ENCODE peak calls at places on chromosomes 2 and 18, in eight cellular contexts. E, Z, P, G, K, S, A and C are unnamed samples.

GRCh38 chr18:65768379-65768778 is 17.6 kb downstream of the CDH7 start:
- DNase-seq in E (no peak), Z (no peak), P (no peak), G (no peak), K (no peak), S (no peak), A (no peak), C (no peak)

GRCh38 chr2:38898256-38898655 is 8.6 kb downstream of the ARHGEF33 start:
- DNase-seq in E (no peak), Z (no peak), P (no peak), G (no peak), K (no peak), S (no peak), A (no peak), C (no peak)

GRCh38 chr2:105744909-105745853 is at the start of gene NCK2:
- DNase-seq in E (no peak), Z (peak; percentile 12), P (peak; percentile 29), G (no peak), K (peak; percentile 34), S (no peak), A (no peak), C (no peak)

GRCh38 chr18:21815101-21815500 is 74.5 kb downstream of the MIB1 start:
- DNase-seq in E (no peak), Z (no peak), P (no peak), G (no peak), K (no peak), S (no peak), A (no peak), C (no peak)

GRCh38 chr2:207871911-207872310 is 102.2 kb upstream of the FZD5 start:
- DNase-seq in E (no peak), Z (no peak), P (no peak), G (no peak), K (no peak), S (no peak), A (no peak), C (no peak)

GRCh38 chr2:65300772-65301711 is 73.4 kb downstream of the ACTR2 start:
- DNase-seq in E (no peak), Z (peak; percentile 70), P (peak; percentile 89), G (no peak), K (peak; percentile 70), S (no peak), A (no peak), C (peak; percentile 28)

GRCh38 chr2:109242222-109242653 is 113.2 kb downstream of the SH3RF3 start:
- DNase-seq in E (peak; percentile 25), Z (no peak), P (no peak), G (no peak), K (no peak), S (no peak), A (peak; percentile 74), C (no peak)

GRCh38 chr2:226611196-226611943 is 188.2 kb downstream of the IRS1 start:
- DNase-seq in E (no peak), Z (no peak), P (no peak), G (no peak), K (no peak), S (no peak), A (no peak), C (no peak)

GRCh38 chr18:79928563-79928960 is 22.9 kb downstream of the SLC66A2 start:
- DNase-seq in E (no peak), Z (no peak), P (no peak), G (no peak), K (peak; percentile 5), S (no peak), A (peak; percentile 48), C (peak; percentile 5)

GRCh38 chr2:18514838-18515461 is 45.5 kb downstream of the RDH14 start:
- DNase-seq in E (no peak), Z (no peak), P (no peak), G (no peak), K (no peak), S (no peak), A (no peak), C (no peak)

GRCh38 chr2:238155761-238156694 is 2.7 kb upstream of the ERFE start:
- DNase-seq in E (no peak), Z (no peak), P (peak; percentile 29), G (no peak), K (no peak), S (no peak), A (no peak), C (no peak)

GRCh38 chr18:74351354-74351753 is 35.7 kb downstream of the C18orf63 start:
- DNase-seq in E (no peak), Z (no peak), P (peak; percentile 82), G (no peak), K (no peak), S (no peak), A (no peak), C (no peak)

GRCh38 chr2:223688094-223688835 is 86.1 kb upstream of the SCG2 start:
- DNase-seq in E (no peak), Z (no peak), P (no peak), G (no peak), K (no peak), S (no peak), A (no peak), C (peak; percentile 16)

GRCh38 chr2:204325468-204325867 is 219.8 kb upstream of the PARD3B start:
- DNase-seq in E (peak; percentile 52), Z (peak; percentile 49), P (peak; percentile 87), G (no peak), K (peak; percentile 64), S (no peak), A (peak; percentile 87), C (peak; percentile 52)

GRCh38 chr2:171134624-171135230 is 26.0 kb downstream of the TLK1 start:
- DNase-seq in E (no peak), Z (no peak), P (no peak), G (no peak), K (no peak), S (no peak), A (no peak), C (no peak)

GRCh38 chr2:32783468-32783867 is 155.6 kb downstream of the TTC27 start:
- DNase-seq in E (no peak), Z (no peak), P (no peak), G (no peak), K (no peak), S (no peak), A (no peak), C (no peak)

GRCh38 chr2:133561045-133561852 is 7.0 kb downstream of the NCKAP5 start:
- DNase-seq in E (no peak), Z (no peak), P (peak; percentile 90), G (no peak), K (no peak), S (no peak), A (no peak), C (no peak)

GRCh38 chr2:156436477-156437085 is 402 bp downstream of the GPD2 start:
- DNase-seq in E (no peak), Z (no peak), P (peak; percentile 32), G (no peak), K (peak; percentile 44), S (no peak), A (no peak), C (no peak)

GRCh38 chr2:150062416-150062815 is 425.1 kb downstream of the RND3 start:
- DNase-seq in E (no peak), Z (no peak), P (no peak), G (no peak), K (no peak), S (no peak), A (no peak), C (no peak)

GRCh38 chr2:127150996-127151395 is 44.0 kb upstream of the BIN1 start:
- DNase-seq in E (no peak), Z (no peak), P (no peak), G (no peak), K (no peak), S (no peak), A (no peak), C (no peak)

GRCh38 chr2:218405365-218406208 is 5.9 kb downstream of the CTDSP1 start:
- DNase-seq in E (no peak), Z (no peak), P (no peak), G (no peak), K (no peak), S (no peak), A (peak; percentile 80), C (peak; percentile 57)

GRCh38 chr2:201907128-201907886 is 101.0 kb downstream of the CDK15 start:
- DNase-seq in E (no peak), Z (no peak), P (peak; percentile 19), G (no peak), K (no peak), S (no peak), A (no peak), C (no peak)

GRCh38 chr2:71578665-71579371 is 125.5 kb downstream of the DYSF start:
- DNase-seq in E (peak; percentile 77), Z (no peak), P (peak; percentile 7), G (no peak), K (no peak), S (peak; percentile 69), A (peak; percentile 82), C (no peak)

DNA sequence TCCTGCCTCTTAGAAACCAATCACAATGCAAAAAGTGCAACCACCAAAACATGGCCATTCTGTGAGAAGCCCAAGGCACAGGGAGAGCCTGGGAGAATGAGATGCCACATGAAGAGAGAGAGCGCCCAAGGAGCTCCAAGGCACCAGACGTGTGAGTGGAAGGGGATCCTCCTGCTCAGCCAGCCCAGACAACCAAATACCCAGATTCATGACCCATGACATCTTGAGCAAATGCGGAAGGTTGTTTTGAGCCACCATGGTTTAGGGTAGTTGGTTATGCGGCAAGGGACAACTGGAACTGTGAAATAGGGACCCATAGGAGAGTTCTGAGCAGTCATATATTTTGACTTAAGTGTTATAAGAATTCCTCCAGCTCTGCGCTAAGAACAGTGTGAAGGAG is 7.0 kb downstream of the AFF3 start:
- DNase-seq in E (no peak), Z (no peak), P (no peak), G (no peak), K (no peak), S (no peak), A (no peak), C (no peak)
- TF ChIP-seq POLR2A in E (no peak), Z (no peak), P (no peak), G (no peak), K (no peak), S (no peak), A (no peak), C (no peak)

GRCh38 chr2:165793779-165794519 is at the start of gene GALNT3:
- DNase-seq in E (peak; percentile 93), Z (no peak), P (no peak), G (peak; percentile 12), K (peak; percentile 96), S (no peak), A (peak; percentile 65), C (peak; percentile 14)
- H3K4me3 ChIP-seq in E (peak within 1 kb of the TSS; percentile 70), Z (peak within 1 kb of the TSS; percentile 51), P (peak within 1 kb of the TSS; percentile 47), G (peak within 1 kb of the TSS; percentile 89), K (peak within 1 kb of the TSS; percentile 55), S (peak within 1 kb of the TSS; percentile 20), A (peak within 1 kb of the TSS; percentile 50), C (peak within 1 kb of the TSS; percentile 33)

GRCh38 chr2:220885593-220885992 is 686.5 kb downstream of the EPHA4 start:
- DNase-seq in E (no peak), Z (no peak), P (no peak), G (no peak), K (no peak), S (no peak), A (no peak), C (no peak)
- H3K9me3 ChIP-seq in E (no peaks in the 10 kb centered on the region), Z (no peaks in the 10 kb centered on the region), P (no peaks in the 10 kb centered on the region), G (no peaks in the 10 kb centered on the region), K (no peaks in the 10 kb centered on the region), S (no peaks in the 10 kb centered on the region), A (no peaks in the 10 kb centered on the region), C (no peaks in the 10 kb centered on the region)

DNA sequence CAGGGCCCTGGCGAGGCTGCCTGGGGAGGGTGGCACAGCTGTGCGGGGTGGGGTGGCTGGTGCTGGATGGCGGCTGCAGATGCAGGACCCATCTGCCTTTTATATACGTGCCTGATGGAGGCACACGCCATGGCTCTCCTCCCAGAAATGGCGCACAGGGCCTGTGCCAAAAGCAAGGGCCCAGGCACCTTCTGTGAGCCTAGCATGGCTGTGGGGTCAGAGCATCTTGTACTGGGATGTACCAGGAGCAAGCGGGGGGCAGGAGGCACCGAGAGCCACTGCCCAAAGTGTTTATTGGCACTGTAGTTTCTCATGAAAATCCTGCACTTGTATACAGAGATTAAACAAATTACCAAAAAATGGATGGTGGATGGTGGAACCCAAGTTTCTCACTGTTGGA is 724.1 kb downstream of the GALR1 start:
- DNase-seq in E (no peak), Z (no peak), P (no peak), G (no peak), K (no peak), S (no peak), A (no peak), C (no peak)
- TF ChIP-seq POLR2A in E (no peak), Z (no peak), P (no peak), G (no peak), K (no peak), S (no peak), A (no peak), C (no peak)